ENCODE peak calls at places on chromosomes 6 and 20, in four cellular contexts. U is GM23338, G is HL-60, Z is A549. T is an unnamed sample.

GRCh38 chr20:13243826-13244376 is 22.8 kb downstream of the ISM1 start:
- DNase-seq in U (no peak), G (no peak), Z (peak; percentile 82), T (no peak)

GRCh38 chr20:37651932-37652331 is 41.9 kb upstream of the CTNNBL1 start:
- DNase-seq in U (peak; percentile 77), G (no peak), Z (peak; percentile 43), T (peak; percentile 36)

GRCh38 chr6:161238076-161238869 is 35.6 kb downstream of the AGPAT4 start:
- DNase-seq in U (no peak), G (no peak), Z (no peak), T (no peak)

GRCh38 chr6:135722679-135723078 is 128.8 kb upstream of the PDE7B start:
- DNase-seq in U (no peak), G (no peak), Z (peak; percentile 90), T (peak; percentile 86)

GRCh38 chr20:56975838-56976237 is 290.6 kb downstream of the BMP7 start:
- DNase-seq in U (no peak), G (no peak), Z (no peak), T (no peak)

GRCh38 chr20:38052870-38053269 is 19.3 kb downstream of the RPRD1B start:
- DNase-seq in U (no peak), G (no peak), Z (no peak), T (no peak)

GRCh38 chr20:47574616-47575401 is 73.1 kb downstream of the NCOA3 start:
- DNase-seq in U (peak; percentile 13), G (no peak), Z (peak; percentile 80), T (no peak)

GRCh38 chr6:108027594-108027993 is 46.9 kb downstream of the OSTM1 start:
- DNase-seq in U (peak; percentile 6), G (no peak), Z (peak; percentile 3), T (peak; percentile 13)

GRCh38 chr20:63101781-63102719 is 95.3 kb upstream of the BHLHE23 start:
- DNase-seq in U (peak; percentile 70), G (no peak), Z (peak; percentile 61), T (no peak)

GRCh38 chr20:51434556-51435256 is 107.8 kb downstream of the NFATC2 start:
- DNase-seq in U (no peak), G (peak; percentile 26), Z (peak; percentile 60), T (peak; percentile 54)

GRCh38 chr20:52454660-52455059 is 263.1 kb upstream of the ZFP64 start:
- DNase-seq in U (no peak), G (no peak), Z (no peak), T (no peak)

GRCh38 chr6:137264308-137265075 is 45.3 kb upstream of the IFNGR1 start:
- DNase-seq in U (no peak), G (no peak), Z (no peak), T (no peak)

GRCh38 chr20:10537850-10538480 is 102.9 kb downstream of the SLX4IP start:
- DNase-seq in U (no peak), G (no peak), Z (no peak), T (no peak)

GRCh38 chr6:2938632-2939083 is 32.7 kb downstream of the SERPINB6 start:
- DNase-seq in U (peak; percentile 60), G (no peak), Z (peak; percentile 83), T (peak; percentile 86)

GRCh38 chr6:13715444-13715883 is 3.8 kb upstream of the RANBP9 start:
- DNase-seq in U (no peak), G (peak; percentile 93), Z (no peak), T (no peak)

GRCh38 chr6:19771753-19772336 is 65.3 kb upstream of the ID4 start:
- DNase-seq in U (no peak), G (no peak), Z (no peak), T (no peak)

GRCh38 chr6:149473080-149474052 is 11.4 kb downstream of the ZC3H12D start:
- DNase-seq in U (no peak), G (no peak), Z (peak; percentile 41), T (no peak)

GRCh38 chr6:7165002-7165735 is 57.4 kb downstream of the RREB1 start:
- DNase-seq in U (no peak), G (no peak), Z (no peak), T (no peak)
- TF ChIP-seq REST in U (no peak), G (no peak), Z (no peak), T (no peak)

DNA sequence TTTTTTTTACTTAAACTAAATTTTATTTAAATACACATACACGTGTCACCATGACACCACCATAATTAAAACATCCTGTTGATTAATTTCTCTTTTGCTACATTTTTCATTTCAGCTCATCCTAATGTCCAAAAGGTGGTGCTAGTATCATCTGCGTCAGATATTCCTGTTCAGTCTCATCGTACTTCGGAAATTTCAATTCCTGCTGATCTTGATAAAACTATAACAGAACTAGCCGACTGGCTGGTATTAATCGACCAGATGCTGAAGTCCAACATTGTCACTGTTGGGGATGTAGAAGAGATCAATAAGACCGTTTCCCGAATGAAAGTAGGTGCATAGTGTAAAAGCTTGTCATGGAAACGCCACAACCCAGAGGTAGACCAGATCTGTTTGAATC is 263.4 kb downstream of the UTRN start:
- DNase-seq in U (no peak), G (no peak), Z (no peak), T (no peak)
- TF ChIP-seq REST in U (no peak), G (no peak), Z (no peak), T (no peak)

DNA sequence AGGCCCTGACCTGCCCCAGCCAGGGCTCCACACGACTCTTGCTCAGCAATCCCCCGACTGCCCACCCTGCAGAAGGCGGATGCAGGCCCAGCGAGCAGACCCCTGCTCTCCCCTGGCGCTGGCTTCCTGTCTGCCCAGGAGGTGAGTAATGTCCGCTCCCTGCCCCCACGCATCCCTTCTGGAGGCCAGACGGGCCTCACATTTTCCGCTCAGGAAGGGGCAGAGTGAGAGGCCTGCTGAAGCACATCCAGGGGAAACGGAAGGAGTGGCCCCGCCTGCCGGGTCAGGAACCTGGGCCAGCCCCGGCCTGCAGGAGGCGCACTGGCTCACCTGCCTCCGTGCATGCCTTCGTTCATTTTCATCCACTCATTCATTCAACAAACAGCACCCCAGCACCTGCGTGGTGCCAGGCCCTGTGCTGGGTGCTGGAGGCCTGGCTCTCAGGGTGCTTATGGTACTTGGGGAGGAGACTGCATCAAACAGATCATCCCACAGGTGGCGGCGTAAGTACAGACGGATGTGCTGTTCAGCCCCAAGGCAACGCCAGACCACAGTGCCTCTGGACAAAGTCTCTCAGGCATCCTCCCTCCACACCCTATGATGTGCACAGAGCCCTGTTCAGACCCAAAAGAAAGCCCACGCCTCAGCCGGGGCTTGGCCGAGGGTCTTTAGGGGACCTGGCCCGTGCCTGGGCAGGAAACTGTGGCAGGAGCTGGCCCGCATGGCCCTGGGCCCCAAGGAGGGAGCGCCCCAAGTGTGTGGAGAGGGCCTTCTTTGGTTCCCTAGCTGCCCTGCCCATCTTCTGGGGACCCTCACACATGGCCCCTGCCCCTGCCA is 112.1 kb downstream of the ASXL1 start:
- DNase-seq in U (peak; percentile 87), G (peak; percentile 22), Z (peak; percentile 66), T (peak; percentile 16)
- TF ChIP-seq REST in U (no peak), G (no peak), Z (no peak), T (no peak)

GRCh38 chr6:11598687-11599086 is 61.1 kb downstream of the TMEM170B start:
- DNase-seq in U (no peak), G (peak; percentile 76), Z (peak; percentile 82), T (no peak)

GRCh38 chr6:11596640-11597237 is 59.2 kb downstream of the TMEM170B start:
- DNase-seq in U (no peak), G (no peak), Z (no peak), T (no peak)

GRCh38 chr6:11601776-11602605 is 64.4 kb downstream of the TMEM170B start:
- DNase-seq in U (no peak), G (no peak), Z (peak; percentile 22), T (no peak)

GRCh38 chr6:11604215-11604614 is 66.7 kb downstream of the TMEM170B start:
- DNase-seq in U (no peak), G (no peak), Z (no peak), T (no peak)

GRCh38 chr6:11600251-11600650 is 62.7 kb downstream of the TMEM170B start:
- DNase-seq in U (no peak), G (no peak), Z (no peak), T (no peak)
- TF ChIP-seq REST in U (no peak), G (no peak), Z (no peak), T (no peak)

GRCh38 chr6:17964633-17965032 is 22.8 kb downstream of the KIF13A start:
- DNase-seq in U (no peak), G (no peak), Z (no peak), T (no peak)

GRCh38 chr6:17966451-17966850 is 21.0 kb downstream of the KIF13A start:
- DNase-seq in U (no peak), G (no peak), Z (no peak), T (no peak)

GRCh38 chr6:17965397-17965796 is 22.0 kb downstream of the KIF13A start:
- DNase-seq in U (no peak), G (no peak), Z (no peak), T (no peak)

GRCh38 chr6:17959317-17959716 is 28.1 kb downstream of the KIF13A start:
- DNase-seq in U (no peak), G (no peak), Z (no peak), T (no peak)

GRCh38 chr6:17962436-17963031 is 24.9 kb downstream of the KIF13A start:
- DNase-seq in U (no peak), G (no peak), Z (peak; percentile 16), T (no peak)
- TF ChIP-seq REST in U (no peak), G (no peak), Z (no peak), T (no peak)

DNA sequence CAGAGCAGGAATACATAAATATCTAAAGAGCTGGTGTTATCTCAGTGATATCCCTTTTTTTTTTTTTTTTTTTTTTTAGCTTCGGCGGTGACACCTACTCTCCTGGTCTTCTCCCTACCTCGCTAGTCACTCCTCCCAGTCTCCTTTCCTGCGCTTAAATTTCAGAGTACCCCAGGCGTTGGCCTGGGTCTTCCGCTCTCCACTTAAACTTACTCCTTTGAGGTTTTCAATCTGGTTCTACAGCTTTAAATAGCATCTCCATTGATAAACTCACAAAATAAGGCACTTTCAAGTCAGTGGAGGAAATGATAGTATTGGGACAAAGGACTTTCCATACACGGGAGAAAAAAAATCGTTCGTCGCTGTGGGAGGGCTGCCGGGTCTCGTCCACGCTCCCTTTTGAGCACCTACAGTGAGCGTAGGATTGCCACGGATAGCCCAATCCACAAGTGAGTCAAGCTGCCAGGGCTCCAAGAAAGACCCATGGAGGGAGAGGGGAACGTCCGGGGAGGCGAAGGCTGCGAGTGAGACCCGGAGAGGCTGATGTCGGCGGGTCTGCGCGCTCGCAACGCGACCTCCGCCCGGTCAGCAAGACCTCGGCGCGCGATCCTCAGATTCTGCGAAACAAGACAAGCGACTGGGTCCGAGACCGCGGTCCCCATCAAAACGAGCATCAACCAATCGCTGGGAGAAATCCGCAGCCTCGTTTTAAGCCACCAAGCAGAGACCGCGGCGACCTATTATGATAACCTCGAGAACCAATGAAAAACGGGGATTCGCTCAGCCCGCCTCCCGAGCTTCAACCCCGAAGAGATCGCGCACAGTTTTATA is 672 bp upstream of the SRSF6 start:
- DNase-seq in U (peak; percentile 97), G (peak; percentile 73), Z (peak; percentile 94), T (peak; percentile 92)
- TF ChIP-seq REST in U (no peak), G (no peak), Z (no peak), T (no peak)

GRCh38 chr6:99613705-99614429 is 7.2 kb downstream of the PRDM13 start:
- DNase-seq in U (peak; percentile 69), G (no peak), Z (peak; percentile 16), T (no peak)
- TF ChIP-seq REST in U (no peak), G (peak; percentile 56), Z (no peak), T (no peak)

T was measured in HCT116.